ENCODE peak calls at places on chromosomes 12 and 14, in seven cellular contexts. H is Peyer's patch, Q is spleen, X is ovary, Z is IMR-90, G is heart left ventricle, L is HCT116. R is an unnamed sample.

GRCh38 chr12:130830246-130830551 is 8.9 kb downstream of the STX2 start:
- DNase-seq in H (no peak), Q (no peak), X (no peak), Z (no peak), G (no peak), L (no peak), R (no peak)

GRCh38 chr12:26277511-26278246 is 82.3 kb downstream of the SSPN start:
- DNase-seq in H (no peak), Q (no peak), X (no peak), Z (no peak), G (no peak), L (no peak), R (no peak)

GRCh38 chr12:38998887-38999482 is 93.6 kb upstream of the CPNE8 start:
- DNase-seq in H (no peak), Q (no peak), X (no peak), Z (no peak), G (no peak), L (no peak), R (no peak)

GRCh38 chr12:13278249-13278787 is 81.8 kb downstream of the EMP1 start:
- DNase-seq in H (peak), Q (peak), X (peak), Z (peak), G (peak), L (peak), R (peak)

GRCh38 chr14:102849522-102850379 is 72.5 kb downstream of the TRAF3 start:
- DNase-seq in H (peak), Q (no peak), X (no peak), Z (peak), G (no peak), L (no peak), R (peak)

GRCh38 chr14:54512393-54512792 is 2.7 kb downstream of the CGRRF1 start:
- DNase-seq in H (no peak), Q (no peak), X (no peak), Z (no peak), G (no peak), L (no peak), R (no peak)

GRCh38 chr12:120102189-120103043 is 14.1 kb downstream of the RAB35 start:
- DNase-seq in H (no peak), Q (no peak), X (no peak), Z (no peak), G (no peak), L (no peak), R (no peak)

GRCh38 chr12:1907652-1908611 is 10.5 kb downstream of the CACNA2D4 start:
- DNase-seq in H (peak), Q (no peak), X (no peak), Z (no peak), G (no peak), L (no peak), R (peak)

GRCh38 chr14:24984846-24985589 is 64.9 kb downstream of the STXBP6 start:
- DNase-seq in H (no peak), Q (no peak), X (no peak), Z (no peak), G (peak), L (no peak), R (peak)

GRCh38 chr12:24177889-24178288 is 228.4 kb upstream of the SOX5 start:
- DNase-seq in H (no peak), Q (no peak), X (no peak), Z (no peak), G (no peak), L (no peak), R (no peak)

GRCh38 chr14:56918849-56919574 is 108.7 kb upstream of the OTX2 start:
- DNase-seq in H (no peak), Q (no peak), X (no peak), Z (no peak), G (no peak), L (no peak), R (no peak)

GRCh38 chr14:36773136-36773540 is 111.5 kb downstream of the PAX9 start:
- DNase-seq in H (no peak), Q (no peak), X (no peak), Z (peak), G (no peak), L (peak), R (peak)

GRCh38 chr12:128830505-128830893 is 6.7 kb upstream of the SLC15A4 start:
- DNase-seq in H (no peak), Q (no peak), X (no peak), Z (no peak), G (no peak), L (no peak), R (no peak)

GRCh38 chr12:97513921-97514320 is 51.3 kb downstream of the RMST start:
- DNase-seq in H (no peak), Q (no peak), X (no peak), Z (no peak), G (no peak), L (no peak), R (no peak)

GRCh38 chr12:67623259-67623658 is 25.3 kb upstream of the DYRK2 start:
- DNase-seq in H (no peak), Q (no peak), X (no peak), Z (no peak), G (no peak), L (no peak), R (no peak)

GRCh38 chr14:22854963-22855724 is 16.4 kb upstream of the LRP10 start:
- DNase-seq in H (no peak), Q (no peak), X (no peak), Z (no peak), G (no peak), L (no peak), R (no peak)

GRCh38 chr14:56491299-56492285 is 88.0 kb upstream of the TMEM260 start:
- DNase-seq in H (no peak), Q (no peak), X (peak), Z (peak), G (no peak), L (peak), R (peak)

GRCh38 chr12:13275366-13275765 is 78.8 kb downstream of the EMP1 start:
- DNase-seq in H (no peak), Q (no peak), X (no peak), Z (no peak), G (no peak), L (no peak), R (no peak)

GRCh38 chr12:121811434-121812319 is 7.9 kb downstream of the SETD1B start:
- DNase-seq in H (peak), Q (peak), X (peak), Z (peak), G (peak), L (no peak), R (peak)

GRCh38 chr14:25132734-25133422 is 82.9 kb upstream of the STXBP6 start:
- DNase-seq in H (peak), Q (peak), X (no peak), Z (peak), G (peak), L (no peak), R (peak)

GRCh38 chr14:93764211-93764659 is 24.1 kb downstream of the PRIMA1 start:
- DNase-seq in H (no peak), Q (no peak), X (no peak), Z (peak), G (peak), L (no peak), R (no peak)

GRCh38 chr12:12562016-12562483 is 613 bp downstream of the DUSP16 start:
- DNase-seq in H (no peak), Q (peak), X (peak), Z (peak), G (peak), L (no peak), R (peak)

GRCh38 chr12:101876861-101877815 is at the start of gene DRAM1:
- DNase-seq in H (peak), Q (peak), X (peak), Z (peak), G (peak), L (peak), R (peak)

GRCh38 chr14:37195327-37195726 is 2.4 kb upstream of the MIPOL1 start:
- DNase-seq in H (no peak), Q (no peak), X (no peak), Z (peak), G (no peak), L (no peak), R (no peak)

GRCh38 chr12:31726575-31726974 is 2.2 kb downstream of the AMN1 start:
- DNase-seq in H (no peak), Q (no peak), X (no peak), Z (no peak), G (no peak), L (no peak), R (no peak)

GRCh38 chr12:82034769-82035168 is 275.6 kb upstream of the PPFIA2 start:
- DNase-seq in H (no peak), Q (no peak), X (no peak), Z (no peak), G (no peak), L (no peak), R (no peak)

GRCh38 chr14:68784995-68785816 is 7.7 kb downstream of the ZFP36L1 start:
- DNase-seq in H (no peak), Q (peak), X (no peak), Z (peak), G (peak), L (peak), R (no peak)

GRCh38 chr14:90005939-90006530 is 50.3 kb downstream of the TDP1 start:
- DNase-seq in H (no peak), Q (no peak), X (no peak), Z (no peak), G (no peak), L (no peak), R (peak)

GRCh38 chr12:111582133-111582747 is 16.9 kb downstream of the ATXN2 start:
- DNase-seq in H (no peak), Q (no peak), X (no peak), Z (no peak), G (no peak), L (no peak), R (no peak)

GRCh38 chr12:3809357-3810015 is 56.6 kb upstream of the CRACR2A start:
- DNase-seq in H (no peak), Q (no peak), X (no peak), Z (no peak), G (no peak), L (no peak), R (no peak)

GRCh38 chr12:73935817-73936216 is 601.8 kb upstream of the ATXN7L3B start:
- DNase-seq in H (no peak), Q (no peak), X (no peak), Z (no peak), G (no peak), L (peak), R (no peak)

GRCh38 chr14:104101086-104101621 is 15.7 kb downstream of the ASPG start:
- DNase-seq in H (peak), Q (peak), X (peak), Z (no peak), G (peak), L (no peak), R (no peak)

GRCh38 chr12:93784339-93785086 is 107.3 kb downstream of the CRADD start:
- DNase-seq in H (no peak), Q (no peak), X (no peak), Z (peak), G (peak), L (peak), R (peak)

GRCh38 chr12:13390381-13390856 is 193.9 kb downstream of the EMP1 start:
- DNase-seq in H (peak), Q (no peak), X (peak), Z (peak), G (peak), L (peak), R (no peak)

GRCh38 chr14:104131968-104132732 is 6.2 kb upstream of the KIF26A start:
- DNase-seq in H (peak), Q (peak), X (no peak), Z (no peak), G (peak), L (no peak), R (no peak)

GRCh38 chr14:78075610-78076277 is 94.4 kb upstream of the NRXN3 start:
- DNase-seq in H (no peak), Q (no peak), X (no peak), Z (no peak), G (no peak), L (no peak), R (no peak)

GRCh38 chr14:69170848-69171247 is 17.9 kb upstream of the DCAF5 start:
- DNase-seq in H (no peak), Q (no peak), X (no peak), Z (peak), G (no peak), L (no peak), R (no peak)

GRCh38 chr12:4001869-4002268 is 128.7 kb upstream of the PARP11 start:
- DNase-seq in H (no peak), Q (no peak), X (no peak), Z (no peak), G (no peak), L (no peak), R (no peak)

GRCh38 chr14:86532219-86532618 is 1002.3 kb downstream of the FLRT2 start:
- DNase-seq in H (no peak), Q (no peak), X (no peak), Z (peak), G (no peak), L (no peak), R (no peak)

DNA sequence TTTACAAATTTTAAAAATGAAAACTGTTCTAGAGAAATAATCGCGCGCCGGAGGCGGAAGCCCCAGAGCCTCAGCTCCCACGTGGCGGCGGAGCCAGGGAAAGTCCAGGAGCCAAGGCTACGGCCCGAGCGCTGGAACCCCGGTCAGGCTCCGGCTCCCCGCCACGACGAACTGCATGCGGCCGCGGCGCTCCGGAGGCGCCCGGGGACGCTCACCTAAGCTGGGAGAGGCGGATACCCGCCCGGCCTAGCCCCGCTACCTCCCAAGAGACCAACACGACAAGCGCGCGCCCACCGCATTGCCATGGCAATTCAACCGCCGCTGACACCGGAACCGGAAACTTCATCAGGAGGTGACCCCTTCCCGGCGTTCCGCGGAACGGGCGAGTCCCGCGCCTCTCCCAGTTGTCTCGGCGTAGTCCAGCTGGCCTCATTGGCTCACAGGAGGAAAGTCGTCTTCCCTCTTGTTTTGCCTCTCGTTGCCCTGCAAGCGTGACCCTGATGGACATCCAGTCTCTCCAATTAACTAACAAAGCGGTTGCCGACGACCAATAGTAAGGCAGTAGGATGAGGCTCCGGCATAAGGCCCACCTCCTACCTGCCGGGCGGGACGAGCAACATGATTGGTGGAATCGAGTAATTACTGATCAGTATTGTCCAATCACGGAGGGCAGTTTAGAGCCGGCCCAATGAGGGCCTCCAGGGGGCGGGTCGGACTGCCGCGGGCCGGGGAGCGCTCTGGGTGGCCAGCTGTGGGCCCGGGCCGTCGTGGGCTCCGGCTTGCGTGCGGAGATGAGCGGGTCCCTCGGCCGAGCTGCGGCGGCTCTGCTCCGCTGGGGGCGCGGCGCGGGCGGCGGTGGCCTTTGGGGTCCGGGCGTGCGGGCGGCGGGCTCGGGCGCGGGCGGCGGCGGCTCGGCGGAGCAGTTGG is at the start of gene GLRX5:
- DNase-seq in H (peak), Q (peak), X (peak), Z (peak), G (peak), L (peak), R (peak)
- TF ChIP-seq POLR2A in H (no peak), Q (no peak), X (peak), Z (peak), G (peak), L (peak), R (peak)

GRCh38 chr12:49264873-49265792 is at the start of gene TUBA1C:
- DNase-seq in H (peak), Q (peak), X (peak), Z (peak), G (peak), L (peak), R (peak)

GRCh38 chr12:49261726-49262125 is 3.2 kb upstream of the TUBA1C start:
- DNase-seq in H (no peak), Q (no peak), X (no peak), Z (peak), G (no peak), L (no peak), R (no peak)

GRCh38 chr12:49263400-49263763 is 1.5 kb upstream of the TUBA1C start:
- DNase-seq in H (no peak), Q (no peak), X (no peak), Z (no peak), G (no peak), L (no peak), R (no peak)

GRCh38 chr12:49260831-49261363 is 4.0 kb upstream of the TUBA1C start:
- DNase-seq in H (no peak), Q (no peak), X (no peak), Z (no peak), G (no peak), L (no peak), R (no peak)

GRCh38 chr12:49264466-49264872 is 413 bp upstream of the TUBA1C start:
- DNase-seq in H (no peak), Q (peak), X (no peak), Z (no peak), G (no peak), L (no peak), R (peak)
- TF ChIP-seq POLR2A in H (peak), Q (no peak), X (no peak), Z (no peak), G (no peak), L (no peak), R (no peak)

DNA sequence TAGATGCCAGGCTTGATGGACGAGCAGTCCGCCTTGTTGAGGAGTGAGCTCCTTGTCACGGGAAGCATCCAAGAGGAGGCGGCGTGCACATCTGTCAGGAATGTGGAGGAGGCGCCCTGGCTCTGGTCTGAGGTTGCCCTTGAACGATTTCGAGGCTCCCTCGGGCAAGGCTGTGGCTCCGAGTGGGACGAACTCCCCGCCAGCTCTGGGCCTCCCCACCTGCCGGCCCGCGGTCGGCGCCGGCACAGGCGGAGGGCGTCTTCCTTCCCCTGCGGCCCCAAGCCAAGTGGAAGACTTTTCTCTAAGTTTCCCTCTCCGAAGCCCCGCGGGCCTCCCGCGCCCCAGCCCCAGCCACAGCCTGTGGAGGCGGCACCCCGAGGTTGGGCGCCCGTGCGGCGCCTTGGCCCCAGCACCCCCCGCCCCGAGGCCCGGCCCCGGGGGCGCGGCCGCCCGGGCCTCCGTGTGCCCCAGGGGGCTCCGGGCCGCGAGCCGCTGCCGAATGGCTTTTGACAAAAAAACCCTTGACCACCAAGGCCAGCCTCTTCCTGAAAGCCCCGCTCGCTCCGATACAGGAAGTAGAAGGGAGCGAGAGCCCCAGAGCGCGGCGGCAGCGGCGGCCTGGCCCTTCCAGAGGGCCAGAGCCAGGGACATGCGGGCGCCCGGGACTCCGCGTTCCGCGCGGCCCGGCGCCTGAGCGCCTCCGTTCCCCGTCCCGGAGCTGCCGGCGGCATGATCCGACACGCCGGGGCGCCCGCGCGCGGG is at the start of gene RIN3:
- DNase-seq in H (peak), Q (peak), X (peak), Z (peak), G (peak), L (no peak), R (peak)
- TF ChIP-seq POLR2A in H (no peak), Q (no peak), X (peak), Z (peak), G (no peak), L (no peak), R (peak)

GRCh38 chr14:65184032-65184764 is 81.9 kb upstream of the MAX start:
- DNase-seq in H (no peak), Q (no peak), X (no peak), Z (peak), G (no peak), L (no peak), R (no peak)

GRCh38 chr14:65180725-65181025 is 78.4 kb upstream of the MAX start:
- DNase-seq in H (no peak), Q (no peak), X (no peak), Z (no peak), G (no peak), L (no peak), R (no peak)

GRCh38 chr14:65185859-65186258 is 83.5 kb upstream of the MAX start:
- DNase-seq in H (no peak), Q (no peak), X (no peak), Z (no peak), G (no peak), L (no peak), R (no peak)

GRCh38 chr14:65177551-65177950 is 75.2 kb upstream of the MAX start:
- DNase-seq in H (no peak), Q (no peak), X (no peak), Z (no peak), G (no peak), L (no peak), R (no peak)

GRCh38 chr14:65179918-65180724 is 77.8 kb upstream of the MAX start:
- DNase-seq in H (no peak), Q (no peak), X (peak), Z (peak), G (peak), L (peak), R (no peak)
- TF ChIP-seq POLR2A in H (no peak), Q (no peak), X (no peak), Z (no peak), G (no peak), L (no peak), R (no peak)